ENCODE peak calls at places on chromosomes 16 and 17, in seven cellular contexts. N is cardiac fibroblast, J is bronchial epithelial cell, H is NB4, O is heart right ventricle, A is brain microvascular endothelial cell, D is AG09309. R is an unnamed sample.

GRCh38 chr16:54936979-54937672 is 6.5 kb downstream of the IRX5 start:
- DNase-seq in N (peak), O (peak), A (no peak), J (peak), H (peak), D (no peak), R (no peak)

GRCh38 chr16:20879175-20880053 is 20.7 kb downstream of the DCUN1D3 start:
- DNase-seq in N (peak), O (no peak), H (peak), A (no peak), D (no peak), J (peak), R (no peak)

GRCh38 chr17:17726721-17727060 is 45.4 kb downstream of the RAI1 start:
- DNase-seq in H (no peak), D (no peak), N (no peak), A (no peak), J (no peak), O (no peak), R (no peak)

GRCh38 chr17:4951486-4951885 is 567 bp downstream of the ENO3 start:
- DNase-seq in J (no peak), N (no peak), H (no peak), A (no peak), D (no peak), O (no peak), R (no peak)

GRCh38 chr17:83006515-83007455 is 72.6 kb upstream of the METRNL start:
- DNase-seq in O (no peak), J (no peak), H (no peak), D (no peak), A (no peak), N (no peak), R (no peak)

GRCh38 chr17:78272181-78272913 is 40.9 kb downstream of the TMEM235 start:
- DNase-seq in D (no peak), N (peak), H (no peak), J (peak), A (peak), O (peak), R (no peak)

GRCh38 chr16:11256657-11257130 is 690 bp upstream of the SOCS1 start:
- DNase-seq in D (no peak), A (no peak), N (peak), J (no peak), O (peak), H (no peak), R (no peak)

GRCh38 chr17:20010099-20010863 is 1.1 kb downstream of the SPECC1 start:
- DNase-seq in H (peak), N (peak), A (peak), D (peak), O (peak), J (peak), R (no peak)

GRCh38 chr17:3954086-3954485 is 10.2 kb downstream of the ATP2A3 start:
- DNase-seq in O (no peak), N (no peak), A (no peak), D (no peak), J (no peak), H (no peak), R (no peak)

GRCh38 chr16:4506450-4506849 is 30.3 kb downstream of the HMOX2 start:
- DNase-seq in N (peak), A (peak), D (no peak), H (peak), O (peak), J (peak), R (peak)

DNA sequence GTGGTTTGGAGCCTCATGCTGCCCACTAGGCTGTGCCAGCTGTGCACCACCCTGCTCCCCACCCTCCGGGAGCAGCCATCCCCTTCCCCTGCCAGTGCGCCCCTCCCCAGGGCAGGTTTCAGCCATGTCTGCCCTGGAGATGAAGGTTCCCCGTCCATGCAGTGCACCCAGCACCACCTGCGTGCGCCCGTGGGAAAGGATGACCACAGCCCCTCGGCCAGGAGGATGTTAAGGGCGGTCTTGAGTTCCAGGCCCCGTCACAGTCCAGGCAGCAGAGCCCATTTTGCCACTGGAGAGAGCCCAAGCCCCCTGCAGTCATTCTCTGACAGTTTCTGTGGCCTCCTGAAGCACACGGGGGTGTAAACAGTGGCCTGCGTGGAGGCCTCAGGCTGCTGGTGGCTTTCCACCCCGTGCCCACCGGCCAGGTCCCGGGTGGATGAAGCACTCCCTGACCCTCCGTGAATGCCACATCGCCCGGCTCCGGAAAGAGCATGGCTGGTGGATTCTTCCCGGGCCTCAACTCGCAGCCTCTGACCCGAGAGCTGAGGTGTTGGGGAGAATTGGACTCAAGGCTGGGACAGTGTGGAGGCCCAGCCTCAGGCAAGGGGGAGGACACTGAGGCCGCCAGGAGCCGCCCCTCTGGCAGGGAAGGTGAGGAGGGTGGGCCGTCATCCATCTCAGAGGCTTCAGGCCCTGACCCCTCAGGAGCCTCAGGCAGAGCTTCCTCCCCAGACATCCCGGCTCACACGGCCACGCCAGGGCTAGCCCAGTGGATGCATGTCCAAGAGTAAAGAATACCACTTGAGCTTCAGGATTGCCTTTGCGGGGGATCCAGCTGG is 69.7 kb upstream of the CHMP6 start:
- DNase-seq in D (no peak), H (no peak), N (no peak), J (no peak), O (no peak), A (no peak), R (no peak)
- H3K4me3 ChIP-seq in D (no peak), H (no peak), N (no peak), J (no peak), O (no peak), A (no peak), R (no peak)

GRCh38 chr17:72903522-72903921 is 189.0 kb downstream of the SLC39A11 start:
- DNase-seq in N (no peak), J (no peak), H (no peak), D (no peak), A (no peak), O (no peak), R (no peak)

GRCh38 chr17:72906306-72906705 is 186.2 kb downstream of the SLC39A11 start:
- DNase-seq in D (no peak), J (no peak), H (no peak), A (no peak), N (no peak), O (no peak), R (no peak)

GRCh38 chr17:72900542-72900941 is 191.9 kb downstream of the SLC39A11 start:
- DNase-seq in D (no peak), O (no peak), A (no peak), H (no peak), N (no peak), J (no peak), R (no peak)

GRCh38 chr17:72901657-72902056 is 190.8 kb downstream of the SLC39A11 start:
- DNase-seq in N (no peak), H (no peak), J (no peak), D (no peak), A (no peak), O (no peak), R (no peak)

DNA sequence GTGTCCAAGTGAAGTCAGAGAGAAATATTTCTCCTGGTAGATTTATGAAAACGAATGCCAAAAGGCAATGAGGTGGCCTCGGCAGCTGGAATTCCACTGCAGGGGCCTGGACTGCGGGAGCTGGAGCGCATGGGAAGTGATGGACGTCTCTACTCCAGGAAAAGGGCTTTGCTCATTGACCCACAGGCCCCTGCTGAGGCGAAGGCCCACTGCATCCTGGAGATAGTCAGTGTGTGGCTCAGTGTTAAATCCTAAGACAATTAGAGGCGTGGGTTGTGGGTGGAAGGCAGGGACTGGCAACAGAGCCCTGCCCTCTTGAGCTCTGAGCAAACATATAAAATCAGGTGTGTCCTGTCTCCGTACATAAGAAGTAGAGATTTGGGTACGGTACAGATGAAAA is 191.4 kb downstream of the SLC39A11 start:
- DNase-seq in J (no peak), A (no peak), O (no peak), D (no peak), H (no peak), N (no peak), R (no peak)
- TF ChIP-seq CTCF in J (no peak), A (no peak), O (no peak), D (no peak), H (no peak), N (no peak), R (no peak)

GRCh38 chr17:1229891-1230571 is 40.2 kb upstream of the BHLHA9 start:
- DNase-seq in H (peak), J (no peak), D (no peak), A (no peak), O (no peak), N (no peak), R (no peak)
- H3K4me3 ChIP-seq in H (peak), J (no peak), D (no peak), A (no peak), O (peak), N (no peak), R (no peak)

DNA sequence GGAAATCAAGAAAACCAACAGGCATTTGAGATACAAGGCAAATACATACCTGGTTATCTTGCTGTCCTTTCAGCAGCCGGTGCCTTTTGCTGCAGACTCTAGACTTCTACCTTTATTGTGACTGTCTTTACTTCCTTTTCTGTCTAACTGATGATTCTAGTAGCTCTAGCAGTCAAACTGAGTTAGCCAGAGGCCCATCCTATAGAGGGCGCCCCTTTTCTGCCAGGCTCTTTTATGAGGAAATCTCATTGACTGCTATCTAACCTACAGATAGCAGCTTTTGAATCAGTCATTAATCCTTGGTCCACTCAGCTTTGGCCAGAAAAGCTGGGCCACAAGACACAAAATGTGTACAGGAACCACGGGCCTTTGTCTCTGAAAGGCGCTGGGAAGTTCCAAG is 87.5 kb upstream of the WSB1 start:
- DNase-seq in J (no peak), A (no peak), O (no peak), N (peak), H (peak), D (no peak), R (no peak)
- TF ChIP-seq CTCF in J (peak), A (peak), O (no peak), N (peak), H (peak), D (peak), R (peak)

GRCh38 chr16:2476345-2476720 is 1.4 kb downstream of the TBC1D24 start:
- DNase-seq in D (no peak), A (no peak), N (no peak), O (no peak), J (no peak), H (no peak), R (no peak)
- H3K4me3 ChIP-seq in D (no peak), A (no peak), N (no peak), O (no peak), J (no peak), H (peak), R (peak)

DNA sequence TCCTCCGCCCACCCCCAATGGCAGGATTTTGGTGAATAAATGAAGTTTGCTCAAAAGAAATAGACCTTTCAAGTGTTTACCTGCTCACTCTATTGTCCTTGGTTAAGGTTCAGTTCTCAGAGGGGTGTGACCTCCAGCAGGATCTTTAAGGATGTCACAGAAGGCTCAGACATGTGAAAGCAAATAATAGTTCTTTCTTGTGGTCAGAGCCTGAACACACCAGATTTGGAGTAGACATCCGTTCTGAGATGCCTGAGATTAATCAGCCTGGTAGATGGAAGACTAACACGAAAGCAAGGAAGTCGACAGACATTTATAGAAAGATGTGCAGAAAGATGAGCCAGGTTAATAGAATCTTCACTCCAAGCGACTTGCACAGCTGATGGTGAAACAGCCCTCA is 557.9 kb upstream of the CDH11 start:
- DNase-seq in D (no peak), A (no peak), N (no peak), J (no peak), H (no peak), O (no peak), R (no peak)
- TF ChIP-seq CTCF in D (no peak), A (no peak), N (no peak), J (no peak), H (no peak), O (no peak), R (no peak)

GRCh38 chr17:44970136-44970737 is 2.1 kb upstream of the C1QL1 start:
- DNase-seq in A (no peak), D (no peak), N (peak), O (peak), H (no peak), J (no peak), R (no peak)
- H3K4me3 ChIP-seq in A (peak), D (peak), N (peak), O (peak), H (no peak), J (peak), R (peak)

GRCh38 chr16:27273330-27273669 is 4.7 kb upstream of the NSMCE1 start:
- DNase-seq in H (no peak), D (no peak), N (no peak), A (no peak), J (no peak), O (no peak), R (no peak)

GRCh38 chr16:27275394-27275793 is 6.8 kb upstream of the NSMCE1 start:
- DNase-seq in H (no peak), A (no peak), O (no peak), N (no peak), D (no peak), J (no peak), R (no peak)

GRCh38 chr16:27270389-27270788 is 1.8 kb upstream of the NSMCE1 start:
- DNase-seq in N (no peak), H (no peak), O (no peak), J (no peak), D (no peak), A (no peak), R (no peak)

GRCh38 chr16:27272076-27272475 is 3.5 kb upstream of the NSMCE1 start:
- DNase-seq in O (no peak), D (no peak), J (no peak), H (no peak), A (no peak), N (no peak), R (no peak)

GRCh38 chr16:27273670-27274522 is 5.3 kb upstream of the NSMCE1 start:
- DNase-seq in A (peak), D (no peak), O (no peak), H (peak), N (no peak), J (no peak), R (no peak)
- TF ChIP-seq CTCF in A (peak), D (peak), O (no peak), H (no peak), N (no peak), J (no peak), R (no peak)

GRCh38 chr16:84608281-84608680 is 9.6 kb downstream of the COTL1 start:
- DNase-seq in A (no peak), D (no peak), H (no peak), N (no peak), O (no peak), J (no peak), R (no peak)
- H3K4me3 ChIP-seq in A (no peak), D (no peak), H (no peak), N (no peak), O (no peak), J (no peak), R (no peak)

GRCh38 chr16:35431829-35432663 is 1972.6 kb downstream of the TP53TG3F start:
- DNase-seq in O (no peak), J (no peak), A (no peak), H (peak), D (no peak), N (no peak), R (no peak)
- TF ChIP-seq CTCF in O (peak), J (peak), A (peak), H (peak), D (peak), N (peak), R (peak)

R was measured in HFF-Myc.